ENCODE peak calls at places on chromosomes 6 and 20, in six cellular contexts. T is heart left ventricle, L is AG04450, F is uterus, N is vagina, M is tibial nerve. Z is an unnamed sample.

GRCh38 chr6:126701799-126702198 is 361.9 kb downstream of the CENPW start:
- DNase-seq in L (no peak), N (no peak), M (no peak), F (no peak), T (no peak), Z (no peak)

GRCh38 chr6:148890091-148890490 is 143.3 kb downstream of the UST start:
- DNase-seq in L (no peak), F (no peak), N (no peak), M (no peak), T (no peak), Z (no peak)

GRCh38 chr6:107805504-107805903 is 18.6 kb downstream of the SCML4 start:
- DNase-seq in L (no peak), F (no peak), M (no peak), N (peak; percentile 3), T (no peak), Z (no peak)

GRCh38 chr6:3031857-3032256 is 32.2 kb downstream of the NQO2 start:
- DNase-seq in N (no peak), F (no peak), T (no peak), M (no peak), L (no peak), Z (no peak)

GRCh38 chr6:170480045-170480714 is 72.9 kb downstream of the PSMB1 start:
- DNase-seq in M (no peak), F (no peak), T (peak; percentile 25), N (no peak), L (no peak), Z (no peak)

GRCh38 chr6:322205-322930 is 30.1 kb downstream of the DUSP22 start:
- DNase-seq in F (no peak), L (no peak), M (no peak), N (no peak), T (no peak), Z (no peak)

GRCh38 chr20:52975024-52975732 is 3.0 kb downstream of the TSHZ2 start:
- DNase-seq in N (no peak), M (no peak), F (no peak), T (no peak), L (no peak), Z (no peak)

GRCh38 chr6:121333196-121333595 is 1.1 kb downstream of the TBC1D32 start:
- DNase-seq in N (no peak), F (no peak), L (no peak), T (no peak), M (no peak), Z (no peak)

GRCh38 chr20:24736131-24736843 is 212.8 kb upstream of the CST7 start:
- DNase-seq in M (no peak), N (no peak), F (no peak), T (no peak), L (no peak), Z (no peak)

GRCh38 chr20:48820649-48820973 is 7.2 kb downstream of the PREX1 start:
- DNase-seq in F (no peak), L (no peak), N (no peak), M (no peak), T (no peak), Z (no peak)

GRCh38 chr20:48819089-48819488 is 8.7 kb downstream of the PREX1 start:
- DNase-seq in F (no peak), L (no peak), N (no peak), M (no peak), T (no peak), Z (no peak)

GRCh38 chr20:48821261-48821910 is 6.4 kb downstream of the PREX1 start:
- DNase-seq in M (no peak), F (no peak), L (no peak), T (no peak), N (no peak), Z (no peak)

GRCh38 chr20:48818481-48818987 is 9.3 kb downstream of the PREX1 start:
- DNase-seq in N (no peak), T (no peak), M (no peak), F (no peak), L (no peak), Z (no peak)

DNA sequence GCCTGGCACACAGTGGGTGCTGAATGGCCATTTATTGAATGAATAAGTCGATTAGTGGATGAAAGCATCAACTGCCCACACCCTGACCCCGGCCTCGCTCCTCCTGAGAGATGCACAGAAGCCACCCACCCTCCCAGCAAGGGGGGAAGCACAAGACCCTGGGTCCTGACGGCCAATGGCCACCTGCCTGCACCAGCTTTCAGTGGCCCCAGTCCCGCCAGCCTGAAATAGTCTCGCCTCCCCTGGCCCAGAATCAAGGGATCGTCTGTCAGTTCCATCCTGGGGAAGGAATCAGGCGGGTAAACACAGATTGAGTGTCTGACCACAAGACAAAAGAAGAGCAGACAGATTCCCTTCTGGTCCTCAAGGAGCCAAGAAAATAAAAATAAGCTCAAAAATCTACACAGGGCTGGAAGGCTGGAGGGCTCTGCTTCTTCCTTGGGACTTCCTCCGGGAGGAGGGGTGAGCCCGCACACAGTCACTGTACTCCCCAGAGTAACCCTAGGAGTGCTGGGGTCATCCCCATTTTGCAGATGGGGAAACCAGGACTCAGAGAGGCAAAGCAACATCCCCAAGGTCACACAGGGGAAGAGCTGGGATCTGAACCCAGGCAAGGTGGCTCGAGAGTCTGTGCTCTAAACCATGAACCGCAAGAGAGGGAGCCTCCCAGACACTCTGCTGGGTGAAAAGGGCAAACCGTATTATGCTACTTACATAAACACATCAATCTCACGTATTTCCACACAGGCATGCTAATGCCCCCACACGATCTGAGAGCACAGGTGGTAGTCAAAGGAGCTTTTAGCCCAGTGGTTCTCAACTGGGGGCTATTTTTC is 7.8 kb downstream of the PREX1 start:
- DNase-seq in L (no peak), T (no peak), F (no peak), M (no peak), N (no peak), Z (no peak)
- H3K4me3 ChIP-seq in L (no peak overlapping the region), T (no peak overlapping the region), F (no peak overlapping the region), M (no peak overlapping the region), N (no peak overlapping the region), Z (no peak overlapping the region)

GRCh38 chr6:139981066-139981624 is 606.7 kb upstream of the CITED2 start:
- DNase-seq in T (no peak), M (no peak), L (no peak), N (no peak), F (no peak), Z (no peak)

GRCh38 chr6:139979021-139979721 is 604.7 kb upstream of the CITED2 start:
- DNase-seq in T (peak; percentile 37), M (no peak), N (no peak), L (no peak), F (no peak), Z (no peak)

GRCh38 chr6:139973602-139974373 is 599.3 kb upstream of the CITED2 start:
- DNase-seq in N (no peak), M (no peak), T (no peak), F (no peak), L (peak; percentile 65), Z (no peak)

GRCh38 chr6:139981810-139982550 is 607.5 kb upstream of the CITED2 start:
- DNase-seq in T (no peak), M (no peak), L (no peak), N (no peak), F (no peak), Z (no peak)

GRCh38 chr6:139977887-139978332 is 603.5 kb upstream of the CITED2 start:
- DNase-seq in L (no peak), N (no peak), F (no peak), T (no peak), M (no peak), Z (no peak)
- H3K27ac ChIP-seq in L (no peak overlapping the region), N (no peak overlapping the region), F (peak overlapping the region; percentile 38), T (peak overlapping the region; percentile 78), M (peak overlapping the region; percentile 71), Z (no peak overlapping the region)

GRCh38 chr20:39381598-39381997 is 419.5 kb downstream of the DHX35 start:
- DNase-seq in T (no peak), N (no peak), F (no peak), M (no peak), L (no peak), Z (no peak)
- H3K27me3 ChIP-seq in T (no peaks in the 10 kb centered on the region), N (no peaks in the 10 kb centered on the region), F (no peaks in the 10 kb centered on the region), M (no peaks in the 10 kb centered on the region), L (no peaks in the 10 kb centered on the region), Z (no peaks in the 10 kb centered on the region)

DNA sequence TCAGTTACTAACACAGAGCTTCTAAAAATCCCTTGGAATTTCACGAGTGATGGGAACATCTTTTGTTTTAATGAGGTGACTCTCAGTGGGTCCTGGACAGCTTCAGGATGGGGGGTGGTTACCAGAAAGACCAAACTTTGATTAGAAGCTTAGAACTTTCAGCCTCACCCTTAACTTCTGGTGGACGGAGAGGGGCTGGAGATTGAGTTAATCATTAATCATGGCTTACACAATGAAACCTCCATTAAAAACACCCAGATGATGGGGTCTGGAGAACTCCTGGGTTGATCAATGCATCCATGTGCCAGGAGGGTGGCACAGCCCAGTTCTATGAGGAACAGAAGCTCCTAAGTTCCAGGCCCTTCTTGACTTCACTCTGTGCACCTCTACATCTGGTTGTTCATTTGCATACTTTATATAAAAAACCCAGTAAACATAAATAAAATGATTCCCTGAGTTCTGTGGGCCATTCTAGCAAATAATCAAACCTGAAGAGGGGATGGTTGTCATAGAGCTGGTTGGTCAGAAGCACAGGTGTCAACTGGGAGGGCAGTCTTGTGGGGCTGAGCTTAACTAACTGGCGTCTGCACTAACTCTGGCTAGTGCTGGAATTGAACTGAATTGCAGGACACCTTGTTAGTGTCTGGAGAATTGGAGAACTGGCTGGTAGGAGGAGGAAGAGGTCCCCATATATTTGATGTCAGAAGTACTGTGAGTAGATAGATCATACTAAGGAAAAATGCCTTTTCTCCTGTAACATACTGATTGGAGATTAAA is 10.3 kb downstream of the RMND1 start:
- DNase-seq in N (no peak), T (no peak), F (no peak), L (no peak), M (no peak), Z (no peak)
- H3K4me3 ChIP-seq in N (no peak overlapping the region), T (no peak overlapping the region), F (no peak overlapping the region), L (no peak overlapping the region), M (no peak overlapping the region), Z (no peak overlapping the region)

GRCh38 chr6:112188906-112189305 is 65.5 kb downstream of the LAMA4 start:
- DNase-seq in T (no peak), M (no peak), L (no peak), F (peak; percentile 44), N (no peak), Z (no peak)

GRCh38 chr6:112189494-112189893 is 64.9 kb downstream of the LAMA4 start:
- DNase-seq in N (no peak), T (no peak), L (no peak), M (no peak), F (peak; percentile 85), Z (no peak)

GRCh38 chr6:112184996-112185395 is 69.4 kb downstream of the LAMA4 start:
- DNase-seq in M (no peak), N (no peak), F (no peak), T (no peak), L (no peak), Z (no peak)

GRCh38 chr6:112190164-112190563 is 64.2 kb downstream of the LAMA4 start:
- DNase-seq in N (no peak), T (no peak), F (no peak), M (no peak), L (no peak), Z (no peak)

DNA sequence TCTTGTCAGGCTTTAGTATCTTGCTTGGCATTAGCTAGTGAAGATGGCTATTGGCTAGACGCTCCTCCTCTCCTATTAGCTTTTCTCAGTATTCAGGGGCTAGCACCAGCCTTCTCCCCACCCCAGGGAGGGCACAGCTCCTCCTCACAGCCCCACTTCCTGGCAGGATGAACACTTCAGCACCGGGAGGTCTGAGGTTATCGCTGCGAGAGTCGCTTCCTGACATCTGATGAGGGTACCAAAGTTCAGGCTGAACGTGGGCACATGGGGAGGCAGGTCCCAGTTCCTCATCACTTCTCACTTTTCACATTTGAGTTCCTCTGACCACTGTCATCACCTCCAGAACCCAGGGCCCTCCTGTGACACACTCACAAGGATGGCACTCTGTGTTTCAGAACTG is 66.6 kb downstream of the LAMA4 start:
- DNase-seq in T (no peak), N (no peak), L (no peak), F (no peak), M (no peak), Z (no peak)
- H3K27ac ChIP-seq in T (no peak overlapping the region), N (no peak overlapping the region), L (no peak overlapping the region), F (peak overlapping the region; percentile 62), M (peak overlapping the region; percentile 53), Z (no peak overlapping the region)